ENCODE peak calls at places on chromosomes 5 and 9, in four cellular contexts. One of them, this sample, is unnamed.

GRCh38 chr5:170572453-170572852 is 68.6 kb downstream of the KCNIP1 start:
- DNase-seq in WTC11: no peak
- DNase-seq in RCC 7860: peak
- DNase-seq in NCI-H1694: no peak
- DNase-seq in this sample: no peak

GRCh38 chr5:151798674-151799073 is 26.9 kb downstream of the G3BP1 start:
- DNase-seq in NCI-H1694: no peak
- DNase-seq in WTC11: no peak
- DNase-seq in RCC 7860: no peak
- DNase-seq in this sample: no peak

GRCh38 chr5:111224561-111224989 is 391 bp downstream of the CAMK4 start:
- DNase-seq in WTC11: no peak
- DNase-seq in RCC 7860: no peak
- DNase-seq in NCI-H1694: peak
- DNase-seq in this sample: peak

GRCh38 chr9:81381694-81382093 is 307.7 kb downstream of the TLE1 start:
- DNase-seq in RCC 7860: no peak
- DNase-seq in NCI-H1694: no peak
- DNase-seq in WTC11: no peak
- DNase-seq in this sample: no peak

GRCh38 chr5:54291498-54291897 is 18.9 kb downstream of the ARL15 start:
- DNase-seq in WTC11: no peak
- DNase-seq in RCC 7860: no peak
- DNase-seq in NCI-H1694: no peak
- DNase-seq in this sample: no peak

GRCh38 chr9:137970098-137970497 is 92.5 kb downstream of the CACNA1B start:
- DNase-seq in RCC 7860: no peak
- DNase-seq in WTC11: no peak
- DNase-seq in NCI-H1694: no peak
- DNase-seq in this sample: no peak

GRCh38 chr5:132020568-132021339 is 9.3 kb upstream of the ACSL6 start:
- DNase-seq in WTC11: no peak
- DNase-seq in NCI-H1694: no peak
- DNase-seq in RCC 7860: no peak
- DNase-seq in this sample: no peak

GRCh38 chr5:57855831-57856230 is 373.2 kb upstream of the ACTBL2 start:
- DNase-seq in RCC 7860: no peak
- DNase-seq in NCI-H1694: no peak
- DNase-seq in WTC11: no peak
- DNase-seq in this sample: no peak

GRCh38 chr9:36935332-36935731 is 98.7 kb downstream of the PAX5 start:
- DNase-seq in WTC11: no peak
- DNase-seq in RCC 7860: no peak
- DNase-seq in NCI-H1694: no peak
- DNase-seq in this sample: no peak

GRCh38 chr9:96884443-96884842 is 30.1 kb upstream of the ZNF782 start:
- DNase-seq in WTC11: no peak
- DNase-seq in NCI-H1694: no peak
- DNase-seq in RCC 7860: peak
- DNase-seq in this sample: no peak

GRCh38 chr9:125867752-125868400 is 120.7 kb downstream of the PBX3 start:
- DNase-seq in RCC 7860: no peak
- DNase-seq in WTC11: no peak
- DNase-seq in NCI-H1694: no peak
- DNase-seq in this sample: no peak

This sample was measured in SHP77 treated with DMSO at 0.1 percent for 48 hours.